ENCODE peak calls at places on chromosomes 7 and 10, in four cellular contexts. W, Y, T and A are unnamed samples.

GRCh38 chr7:107559864-107560263 is 3.9 kb downstream of the COG5 start:
- DNase-seq in W (no peak), Y (no peak), T (no peak), A (no peak)

GRCh38 chr10:2460846-2461245 is 606.5 kb upstream of the PFKP start:
- DNase-seq in W (no peak), Y (no peak), T (no peak), A (no peak)

GRCh38 chr7:130814753-130815152 is 80.7 kb upstream of the KLF14 start:
- DNase-seq in W (peak), Y (no peak), T (no peak), A (no peak)

GRCh38 chr7:137957887-137958286 is 44.0 kb downstream of the CREB3L2 start:
- DNase-seq in W (no peak), Y (no peak), T (no peak), A (no peak)

GRCh38 chr10:29634764-29635625 is at the start of gene SVIL:
- DNase-seq in W (no peak), Y (peak), T (no peak), A (no peak)

GRCh38 chr10:120221873-120222485 is 235.0 kb upstream of the PLPP4 start:
- DNase-seq in W (peak), Y (peak), T (peak), A (no peak)

GRCh38 chr7:92489634-92490033 is 11.9 kb upstream of the ERVW-1 start:
- DNase-seq in W (no peak), Y (no peak), T (no peak), A (no peak)

GRCh38 chr7:149467321-149467859 is 6.5 kb upstream of the ZNF777 start:
- DNase-seq in W (no peak), Y (no peak), T (no peak), A (no peak)

GRCh38 chr7:112665709-112666108 is 124.5 kb downstream of the TMEM168 start:
- DNase-seq in W (peak), Y (no peak), T (no peak), A (no peak)

GRCh38 chr10:36462194-36462593 is 663.2 kb upstream of the ANKRD30A start:
- DNase-seq in W (no peak), Y (no peak), T (no peak), A (no peak)

GRCh38 chr10:82564353-82565218 is 689.6 kb downstream of the NRG3 start:
- DNase-seq in W (peak), Y (no peak), T (no peak), A (no peak)

GRCh38 chr10:107740962-107741690 is 576.6 kb upstream of the SORCS1 start:
- DNase-seq in W (no peak), Y (no peak), T (no peak), A (no peak)

GRCh38 chr10:33025039-33025438 is 67.0 kb upstream of the ITGB1 start:
- DNase-seq in W (no peak), Y (no peak), T (no peak), A (no peak)

GRCh38 chr7:18895456-18895855 is 222.0 kb downstream of the TWIST1 start:
- DNase-seq in W (peak), Y (no peak), T (no peak), A (no peak)

GRCh38 chr7:84247591-84247990 is 53.0 kb upstream of the SEMA3A start:
- DNase-seq in W (no peak), Y (no peak), T (no peak), A (no peak)

DNA sequence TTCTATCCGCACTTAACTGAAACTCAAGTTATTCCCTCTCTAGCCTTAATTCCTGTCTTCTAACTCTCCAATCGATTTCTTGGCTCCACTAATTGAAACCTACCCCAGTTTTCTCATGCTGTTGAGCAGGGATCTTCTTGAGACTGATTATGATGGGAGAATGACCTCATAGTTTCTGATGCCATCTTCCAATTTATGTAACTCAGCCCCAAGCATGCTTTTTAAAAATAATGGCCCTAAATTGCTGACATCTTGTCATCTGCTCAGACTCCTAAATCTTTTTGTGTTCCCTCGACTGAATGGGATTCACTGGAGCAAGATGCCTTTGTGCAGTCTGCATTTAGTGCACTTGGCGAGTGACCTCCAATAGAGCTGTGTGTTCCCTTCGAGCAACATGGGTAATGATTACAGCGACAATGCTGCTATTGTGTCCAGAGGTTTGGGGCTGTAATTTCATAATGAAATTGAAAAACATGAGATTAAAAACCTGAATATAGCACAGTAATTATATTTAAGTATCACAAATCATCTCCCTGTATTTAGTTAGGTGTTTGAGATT is 192.7 kb downstream of the AUTS2 start:
- DNase-seq in W (no peak), Y (no peak), T (no peak), A (no peak)
- TF ChIP-seq CHD2 in W (no peak), Y (no peak), T (no peak), A (no peak)

DNA sequence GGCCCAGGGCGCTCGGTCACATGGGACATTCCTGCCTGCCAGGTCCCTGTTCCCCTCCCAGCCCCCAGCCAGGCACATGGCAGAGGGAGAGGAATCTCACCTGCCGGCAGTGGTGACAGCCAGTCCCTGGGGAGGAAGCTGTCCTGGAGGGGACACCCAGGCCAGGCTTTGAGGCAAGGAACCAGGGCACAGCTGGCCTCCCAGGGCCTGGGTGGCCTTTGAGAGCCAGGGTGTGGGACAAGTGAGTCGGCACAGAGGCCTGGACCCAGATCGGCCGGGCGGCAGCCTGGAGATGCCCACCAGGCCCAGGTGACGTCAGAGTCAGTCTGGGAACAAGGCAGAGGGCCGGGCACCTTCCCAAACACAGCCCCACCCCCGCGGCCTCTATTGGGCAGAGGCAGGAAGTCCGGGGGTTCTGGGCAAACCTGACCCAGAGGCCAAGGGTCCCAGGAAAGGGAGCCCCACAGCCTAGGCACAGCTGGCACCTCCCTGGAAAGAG is 65.0 kb upstream of the CFAP46 start:
- DNase-seq in W (no peak), Y (no peak), T (no peak), A (no peak)
- TF ChIP-seq JUNB in W (no peak), Y (no peak), T (no peak), A (no peak)

DNA sequence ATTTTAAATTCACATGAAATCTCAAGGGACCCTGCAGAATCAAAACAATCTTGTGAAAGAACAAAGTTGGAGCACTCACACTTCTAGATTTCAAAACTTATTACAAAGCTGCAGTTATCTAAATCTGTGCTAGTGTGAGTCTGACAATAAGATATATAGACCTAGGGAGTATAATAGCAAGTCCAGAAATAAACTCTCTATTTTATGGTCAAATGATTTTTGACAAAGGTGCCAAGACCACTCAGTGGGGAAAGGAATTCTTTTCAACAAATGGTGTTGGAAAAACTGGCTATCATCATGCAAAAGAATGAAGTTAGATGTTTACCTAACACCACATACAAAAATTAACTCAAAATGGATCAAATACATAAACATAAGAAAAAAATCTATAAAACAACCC is 68.2 kb downstream of the TFEC start:
- DNase-seq in W (no peak), Y (no peak), T (no peak), A (no peak)
- TF ChIP-seq CHD2 in W (no peak), Y (no peak), T (no peak), A (no peak)

GRCh38 chr7:8436965-8437364 is 3.6 kb downstream of the NXPH1 start:
- DNase-seq in W (peak), Y (peak), T (peak), A (peak)
- TF ChIP-seq JUNB in W (no peak), Y (no peak), T (no peak), A (no peak)

DNA sequence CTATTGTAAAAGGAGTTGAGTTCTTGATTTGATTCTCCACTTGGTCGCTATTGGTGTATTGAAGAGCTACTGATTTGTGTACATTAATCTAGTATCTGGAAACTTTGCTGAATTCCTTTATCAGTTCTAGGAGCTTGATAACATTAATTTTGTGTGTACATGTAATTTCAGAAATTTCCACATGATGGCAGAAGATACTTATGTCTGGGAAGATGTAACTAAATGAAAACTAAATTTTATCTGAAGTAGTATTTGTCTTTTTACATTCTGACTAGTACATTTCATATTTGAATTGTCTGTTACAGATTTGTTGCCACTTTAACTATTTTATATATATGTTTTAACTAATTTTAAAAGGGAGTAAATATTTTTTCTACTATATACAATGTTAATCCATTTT is 27.6 kb downstream of the SDHAF3 start:
- DNase-seq in W (peak), Y (peak), T (no peak), A (no peak)
- TF ChIP-seq CHD2 in W (no peak), Y (no peak), T (no peak), A (no peak)

DNA sequence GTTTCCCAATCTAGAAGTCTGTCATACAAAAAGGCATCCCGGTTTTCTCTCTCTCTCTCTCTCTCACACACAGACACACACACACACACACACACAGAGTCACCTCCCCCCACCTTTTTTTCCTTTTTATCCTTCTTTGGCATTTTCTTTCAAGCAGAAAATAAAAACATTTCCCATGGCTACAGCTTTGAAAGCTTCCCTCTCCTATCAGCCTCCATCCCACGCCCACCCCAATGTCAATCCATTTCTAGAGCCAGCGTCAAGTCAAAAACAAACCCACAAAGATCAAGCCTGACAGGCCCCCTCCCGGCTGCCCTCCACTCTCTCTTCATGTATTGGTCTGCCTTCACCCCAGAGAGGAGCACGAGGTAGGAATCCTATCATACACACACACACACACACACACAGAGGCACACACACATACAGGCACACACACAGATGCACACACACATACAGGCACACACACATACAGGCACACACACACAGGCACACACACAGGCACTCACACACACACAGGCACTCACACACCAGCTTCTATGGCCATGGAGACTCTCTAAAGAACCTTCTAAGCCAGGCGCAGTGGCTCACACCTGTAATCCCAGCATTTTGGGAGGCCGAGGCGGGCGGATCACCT is 8.0 kb upstream of the TNRC18 start:
- DNase-seq in W (no peak), Y (no peak), T (no peak), A (no peak)
- TF ChIP-seq JUNB in W (no peak), Y (no peak), T (no peak), A (no peak)

GRCh38 chr7:45702751-45703150 is 128.6 kb downstream of the ADCY1 start:
- DNase-seq in W (no peak), Y (no peak), T (no peak), A (no peak)
- TF ChIP-seq CHD2 in W (no peak), Y (no peak), T (no peak), A (no peak)

DNA sequence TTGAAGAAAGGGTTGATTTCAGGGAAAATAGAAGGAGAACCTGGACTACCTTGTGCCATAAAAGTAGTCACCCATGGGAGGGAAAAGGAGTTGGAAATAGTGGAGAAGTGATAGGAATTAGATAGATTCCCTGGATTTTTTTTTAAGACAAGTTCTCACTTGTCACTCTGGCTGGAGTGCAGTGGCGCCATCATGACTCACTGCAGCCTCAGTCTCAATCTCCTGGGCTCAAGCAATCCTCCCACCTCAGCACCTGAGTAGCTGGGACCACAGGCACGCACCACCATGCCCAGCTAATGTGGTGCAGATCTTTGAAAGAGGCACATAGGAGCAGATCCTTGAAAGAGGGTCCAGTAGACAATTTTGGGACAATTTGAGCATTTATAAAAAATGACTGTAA is 9.5 kb upstream of the BLNK start:
- DNase-seq in W (peak), Y (no peak), T (no peak), A (no peak)
- TF ChIP-seq JUNB in W (no peak), Y (no peak), T (no peak), A (no peak)

DNA sequence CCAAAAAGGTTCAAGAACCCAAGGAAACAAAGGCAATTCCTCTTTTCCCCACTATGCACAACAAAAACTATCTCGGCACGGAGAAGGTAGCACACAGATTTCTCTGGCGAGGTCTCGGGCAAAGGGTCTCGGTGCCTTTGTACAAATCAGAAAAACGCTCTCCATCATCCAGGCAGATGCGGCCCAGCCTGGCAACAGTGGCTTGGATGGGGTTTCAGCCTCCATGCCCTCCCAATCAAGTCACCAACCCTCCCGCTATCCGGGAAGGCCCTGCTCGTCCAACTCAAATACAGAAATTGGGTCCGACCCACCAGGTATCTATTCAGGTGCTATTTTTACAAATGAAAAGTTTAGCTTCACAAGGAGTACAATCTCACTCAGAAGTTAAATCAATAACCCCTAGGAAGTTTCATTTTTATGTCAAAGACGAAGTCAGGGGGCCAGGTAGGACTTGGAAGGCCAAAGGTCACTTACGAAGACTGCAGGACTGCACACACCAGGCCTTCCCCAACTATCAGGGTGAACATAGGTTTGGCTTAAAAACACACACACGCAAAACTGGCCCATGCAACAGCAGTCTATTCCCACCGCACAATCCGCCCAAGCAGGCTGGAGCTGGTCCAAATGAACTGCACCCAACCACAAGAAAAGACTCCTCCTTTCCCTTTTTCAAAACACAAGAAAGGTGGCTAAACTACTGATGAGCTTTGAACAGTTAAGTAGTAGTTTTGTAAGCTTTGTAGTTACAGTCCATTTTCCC is 43.0 kb downstream of the GNA12 start:
- DNase-seq in W (no peak), Y (peak), T (no peak), A (no peak)
- TF ChIP-seq CHD2 in W (no peak), Y (no peak), T (no peak), A (no peak)